ENCODE peak calls at places on chromosome 21, in seven cellular contexts. One of them, this sample, is unnamed.

GRCh38 chr21:37193006-37193405 is 74.1 kb downstream of the VPS26C start:
- DNase-seq in ecto neural progenitor cell: no peak
- DNase-seq in T-cell: no peak
- DNase-seq in GM12892: no peak
- DNase-seq in brain microvascular endothelial cell: no peak
- DNase-seq in stimulated activated CD8-positive, alpha-beta memory T cell treated with anti-CD3 and anti-CD28 coated beads, Interleukin-4, amount 100 ng/mL, for 48 hours: no peak
- DNase-seq in activated T-helper 1 cell treated with Interleukin-2 at 50 U/mL for 16 hours: no peak
- DNase-seq in this sample: no peak

GRCh38 chr21:40793057-40793456 is 53.9 kb downstream of the DSCAM start:
- DNase-seq in ecto neural progenitor cell: no peak
- DNase-seq in T-cell: no peak
- DNase-seq in GM12892: no peak
- DNase-seq in brain microvascular endothelial cell: no peak
- DNase-seq in stimulated activated CD8-positive, alpha-beta memory T cell treated with anti-CD3 and anti-CD28 coated beads, Interleukin-4, amount 100 ng/mL, for 48 hours: no peak
- DNase-seq in activated T-helper 1 cell treated with Interleukin-2 at 50 U/mL for 16 hours: no peak
- DNase-seq in this sample: no peak

GRCh38 chr21:36718951-36719501 is 20.1 kb downstream of the SIM2 start:
- DNase-seq in ecto neural progenitor cell: no peak
- DNase-seq in T-cell: no peak
- DNase-seq in GM12892: no peak
- DNase-seq in brain microvascular endothelial cell: no peak
- DNase-seq in stimulated activated CD8-positive, alpha-beta memory T cell treated with anti-CD3 and anti-CD28 coated beads, Interleukin-4, amount 100 ng/mL, for 48 hours: no peak
- DNase-seq in activated T-helper 1 cell treated with Interleukin-2 at 50 U/mL for 16 hours: no peak
- DNase-seq in this sample: no peak

GRCh38 chr21:34536311-34536710 is 24.3 kb upstream of the KCNE1 start:
- DNase-seq in ecto neural progenitor cell: no peak
- DNase-seq in T-cell: no peak
- DNase-seq in GM12892: no peak
- DNase-seq in brain microvascular endothelial cell: no peak
- DNase-seq in stimulated activated CD8-positive, alpha-beta memory T cell treated with anti-CD3 and anti-CD28 coated beads, Interleukin-4, amount 100 ng/mL, for 48 hours: no peak
- DNase-seq in activated T-helper 1 cell treated with Interleukin-2 at 50 U/mL for 16 hours: no peak
- DNase-seq in this sample: no peak

GRCh38 chr21:36347962-36348328 is 27.9 kb downstream of the MORC3 start:
- DNase-seq in ecto neural progenitor cell: no peak
- DNase-seq in T-cell: no peak
- DNase-seq in GM12892: no peak
- DNase-seq in brain microvascular endothelial cell: no peak
- DNase-seq in stimulated activated CD8-positive, alpha-beta memory T cell treated with anti-CD3 and anti-CD28 coated beads, Interleukin-4, amount 100 ng/mL, for 48 hours: no peak
- DNase-seq in activated T-helper 1 cell treated with Interleukin-2 at 50 U/mL for 16 hours: no peak
- DNase-seq in this sample: no peak

GRCh38 chr21:37564924-37565529 is 198.5 kb downstream of the DYRK1A start:
- DNase-seq in ecto neural progenitor cell: no peak
- DNase-seq in T-cell: no peak
- DNase-seq in GM12892: no peak
- DNase-seq in brain microvascular endothelial cell: peak
- DNase-seq in stimulated activated CD8-positive, alpha-beta memory T cell treated with anti-CD3 and anti-CD28 coated beads, Interleukin-4, amount 100 ng/mL, for 48 hours: no peak
- DNase-seq in activated T-helper 1 cell treated with Interleukin-2 at 50 U/mL for 16 hours: no peak
- DNase-seq in this sample: no peak

GRCh38 chr21:45886610-45887026 is 95.0 kb upstream of the COL6A1 start:
- DNase-seq in ecto neural progenitor cell: no peak
- DNase-seq in T-cell: no peak
- DNase-seq in GM12892: no peak
- DNase-seq in brain microvascular endothelial cell: no peak
- DNase-seq in stimulated activated CD8-positive, alpha-beta memory T cell treated with anti-CD3 and anti-CD28 coated beads, Interleukin-4, amount 100 ng/mL, for 48 hours: peak
- DNase-seq in activated T-helper 1 cell treated with Interleukin-2 at 50 U/mL for 16 hours: no peak
- DNase-seq in this sample: no peak

GRCh38 chr21:36834192-36834591 is 132.3 kb downstream of the HLCS start:
- DNase-seq in ecto neural progenitor cell: no peak
- DNase-seq in T-cell: no peak
- DNase-seq in GM12892: no peak
- DNase-seq in brain microvascular endothelial cell: no peak
- DNase-seq in stimulated activated CD8-positive, alpha-beta memory T cell treated with anti-CD3 and anti-CD28 coated beads, Interleukin-4, amount 100 ng/mL, for 48 hours: no peak
- DNase-seq in activated T-helper 1 cell treated with Interleukin-2 at 50 U/mL for 16 hours: no peak
- DNase-seq in this sample: no peak

GRCh38 chr21:41210405-41211040 is 42.6 kb downstream of the BACE2 start:
- DNase-seq in ecto neural progenitor cell: no peak
- DNase-seq in T-cell: no peak
- DNase-seq in GM12892: no peak
- DNase-seq in brain microvascular endothelial cell: peak
- DNase-seq in stimulated activated CD8-positive, alpha-beta memory T cell treated with anti-CD3 and anti-CD28 coated beads, Interleukin-4, amount 100 ng/mL, for 48 hours: no peak
- DNase-seq in activated T-helper 1 cell treated with Interleukin-2 at 50 U/mL for 16 hours: no peak
- DNase-seq in this sample: no peak

This sample was measured in heart left ventricle.